ENCODE peak calls at places on chromosomes 7 and 10, in nine cellular contexts. N is WTC11, B is GM06990, G is cardiac fibroblast, A is RWPE1, Q is uterus, W is astrocyte of the spinal cord, F is left ventricle myocardium inferior, V is GM23338. T is an unnamed sample.

GRCh38 chr7:43193061-43193460 is 80.6 kb downstream of the HECW1 start:
- DNase-seq in N (no peak), B (no peak), G (no peak), A (no peak), Q (no peak), W (no peak), F (no peak), V (peak; percentile 35), T (no peak)

GRCh38 chr10:110704070-110704469 is 59.9 kb downstream of the RBM20 start:
- DNase-seq in N (no peak), B (no peak), G (no peak), A (no peak), Q (no peak), W (no peak), F (no peak), V (no peak), T (no peak)

GRCh38 chr7:55280031-55280454 is 85.1 kb upstream of the LANCL2 start:
- DNase-seq in N (peak; percentile 74), B (peak; percentile 54), G (peak; percentile 81), A (peak; percentile 79), Q (peak; percentile 69), W (peak; percentile 70), F (peak; percentile 24), V (peak; percentile 93), T (peak; percentile 74)

GRCh38 chr7:120725376-120726039 is 132.4 kb downstream of the TSPAN12 start:
- DNase-seq in N (no peak), B (peak; percentile 4), G (peak; percentile 67), A (peak; percentile 4), Q (no peak), W (peak; percentile 60), F (no peak), V (peak; percentile 82), T (peak; percentile 46)

GRCh38 chr10:69789164-69789576 is 12.5 kb upstream of the COL13A1 start:
- DNase-seq in N (peak; percentile 47), B (no peak), G (no peak), A (peak; percentile 34), Q (no peak), W (peak; percentile 62), F (no peak), V (peak; percentile 45), T (no peak)

GRCh38 chr10:78515873-78516153 is 482.1 kb downstream of the RPS24 start:
- DNase-seq in N (no peak), B (no peak), G (no peak), A (no peak), Q (no peak), W (no peak), F (no peak), V (no peak), T (no peak)

GRCh38 chr7:36827914-36828313 is 103.6 kb upstream of the AOAH start:
- DNase-seq in N (no peak), B (no peak), G (no peak), A (no peak), Q (no peak), W (no peak), F (no peak), V (no peak), T (peak; percentile 48)

GRCh38 chr7:37732253-37732652 is 48.7 kb downstream of the GPR141 start:
- DNase-seq in N (peak; percentile 74), B (peak; percentile 26), G (peak; percentile 3), A (no peak), Q (peak; percentile 60), W (no peak), F (no peak), V (peak; percentile 80), T (peak; percentile 97)

GRCh38 chr10:29646960-29647431 is 12.2 kb upstream of the SVIL start:
- DNase-seq in N (no peak), B (no peak), G (peak; percentile 76), A (no peak), Q (no peak), W (peak; percentile 81), F (no peak), V (no peak), T (no peak)

GRCh38 chr7:36300696-36301350 is 88.8 kb upstream of the ANLN start:
- DNase-seq in N (no peak), B (no peak), G (peak; percentile 33), A (no peak), Q (no peak), W (no peak), F (no peak), V (no peak), T (peak; percentile 14)

GRCh38 chr7:33334349-33334748 is 205.0 kb downstream of the BBS9 start:
- DNase-seq in N (no peak), B (no peak), G (peak; percentile 52), A (no peak), Q (no peak), W (peak; percentile 29), F (no peak), V (peak; percentile 84), T (peak; percentile 39)

DNA sequence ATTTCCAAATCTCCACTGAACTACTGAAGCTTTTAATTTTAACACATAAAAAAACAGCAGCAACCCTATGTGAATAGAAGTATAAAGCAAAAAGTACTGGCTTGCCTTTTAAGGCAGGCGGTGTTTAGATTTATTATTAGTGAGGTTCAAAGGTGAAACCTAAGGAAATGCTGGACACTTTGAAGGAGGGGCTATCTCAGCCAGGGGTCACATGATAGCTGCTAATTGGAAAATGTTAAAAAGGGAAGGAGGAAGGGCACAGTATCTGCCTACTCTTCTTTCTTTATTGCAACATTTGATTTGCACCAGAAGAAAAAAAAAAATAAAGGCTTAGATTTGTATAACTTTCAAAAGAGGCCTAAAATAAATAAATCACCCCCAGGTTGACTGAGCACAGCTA is 183.8 kb downstream of the SKAP2 start:
- DNase-seq in N (no peak), B (no peak), G (no peak), A (no peak), Q (no peak), W (no peak), F (no peak), V (no peak), T (no peak)
- TF ChIP-seq CTCF in N (no peak), B (no peak), G (no peak), A (no peak), Q (no peak), W (no peak), F (no peak), V (no peak), T (no peak)

GRCh38 chr7:74615933-74616780 is 41.4 kb upstream of the GTF2I start:
- DNase-seq in N (no peak), B (no peak), G (no peak), A (no peak), Q (no peak), W (no peak), F (no peak), V (no peak), T (no peak)
- TF ChIP-seq CTCF in N (no peak), B (no peak), G (no peak), A (no peak), Q (no peak), W (no peak), F (no peak), V (no peak), T (no peak)

GRCh38 chr10:6136215-6137201 is 47.7 kb downstream of the RBM17 start:
- DNase-seq in N (no peak), B (peak; percentile 72), G (peak; percentile 46), A (peak; percentile 52), Q (no peak), W (peak; percentile 68), F (no peak), V (no peak), T (peak; percentile 38)
- TF ChIP-seq CTCF in N (no peak), B (peak; percentile 31), G (no peak), A (no peak), Q (no peak), W (no peak), F (no peak), V (no peak), T (no peak)

GRCh38 chr10:86389441-86390193 is 23.0 kb upstream of the GRID1 start:
- DNase-seq in N (peak; percentile 93), B (peak; percentile 71), G (peak; percentile 49), A (no peak), Q (no peak), W (no peak), F (no peak), V (peak; percentile 93), T (no peak)

GRCh38 chr10:86390337-86391120 is 23.9 kb upstream of the GRID1 start:
- DNase-seq in N (no peak), B (no peak), G (no peak), A (no peak), Q (no peak), W (no peak), F (no peak), V (no peak), T (peak; percentile 9)

GRCh38 chr10:86388119-86388704 is 21.6 kb upstream of the GRID1 start:
- DNase-seq in N (peak; percentile 32), B (no peak), G (no peak), A (no peak), Q (no peak), W (no peak), F (no peak), V (peak; percentile 57), T (no peak)

GRCh38 chr10:86385806-86386205 is 19.2 kb upstream of the GRID1 start:
- DNase-seq in N (no peak), B (no peak), G (no peak), A (no peak), Q (no peak), W (no peak), F (no peak), V (no peak), T (peak; percentile 27)

DNA sequence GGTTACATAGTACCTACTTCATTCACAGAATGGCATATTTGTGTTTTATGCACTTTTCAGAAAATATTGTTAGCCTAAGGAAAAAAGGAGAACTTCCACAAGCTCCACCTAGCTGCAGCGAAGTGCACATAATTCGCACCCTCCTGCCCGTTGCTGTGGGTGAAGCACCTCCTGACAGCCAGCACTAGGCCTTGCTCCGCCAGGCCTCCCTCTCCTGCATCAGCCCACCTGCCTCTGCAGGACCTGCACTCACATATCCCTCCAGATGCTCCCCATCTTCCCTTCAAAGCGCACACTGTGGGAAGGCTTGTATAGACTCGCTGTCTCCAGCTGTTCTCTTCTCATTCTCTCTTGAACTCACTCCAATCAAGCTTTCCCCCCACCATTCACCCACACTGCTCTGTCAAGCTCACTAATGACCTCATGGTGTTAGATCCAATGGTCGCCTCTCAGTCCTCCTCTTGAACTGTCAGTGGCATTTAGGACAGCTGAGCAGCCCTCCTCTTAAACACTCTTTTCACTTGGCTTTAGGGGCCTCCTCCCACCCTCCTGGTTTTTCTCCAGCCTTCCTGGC is 20.7 kb upstream of the GRID1 start:
- DNase-seq in N (no peak), B (no peak), G (no peak), A (no peak), Q (no peak), W (no peak), F (no peak), V (no peak), T (no peak)
- TF ChIP-seq CTCF in N (no peak), B (no peak), G (no peak), A (no peak), Q (no peak), W (no peak), F (no peak), V (peak; percentile 42), T (no peak)

GRCh38 chr7:30775992-30776391 is 4.8 kb downstream of the MINDY4 start:
- DNase-seq in N (no peak), B (no peak), G (no peak), A (no peak), Q (no peak), W (no peak), F (no peak), V (no peak), T (no peak)
- TF ChIP-seq CTCF in N (no peak), B (no peak), G (no peak), A (no peak), Q (no peak), W (no peak), F (no peak), V (no peak), T (no peak)

GRCh38 chr10:109250144-109250543 is 673.2 kb downstream of the XPNPEP1 start:
- DNase-seq in N (no peak), B (no peak), G (no peak), A (no peak), Q (no peak), W (no peak), F (no peak), V (no peak), T (no peak)
- TF ChIP-seq CTCF in N (no peak), B (no peak), G (no peak), A (no peak), Q (no peak), W (no peak), F (no peak), V (no peak), T (no peak)

T was measured in MCF 10A.